ENCODE peak calls at places on chromosomes 4 and X, in four cellular contexts. N is bronchial epithelial cell, D is astrocyte of the spinal cord, G is esophagus squamous epithelium. U is an unnamed sample.

GRCh38 chr4:3388461-3389185 is 53.1 kb upstream of the HGFAC start:
- DNase-seq in N (peak; percentile 81), D (peak; percentile 65), G (no peak), U (no peak)

GRCh38 chr4:55035892-55036291 is 89.5 kb downstream of the KDR start:
- DNase-seq in N (no peak), D (no peak), G (no peak), U (no peak)

GRCh38 chr4:102627831-102628523 is 126.8 kb downstream of the NFKB1 start:
- DNase-seq in N (peak; percentile 98), D (peak; percentile 45), G (no peak), U (no peak)

GRCh38 chr4:164933244-164933643 is 44.2 kb downstream of the TRIM61 start:
- DNase-seq in N (no peak), D (no peak), G (no peak), U (no peak)

GRCh38 chr4:95386410-95386809 is 162.4 kb downstream of the UNC5C start:
- DNase-seq in N (no peak), D (no peak), G (no peak), U (no peak)

GRCh38 chr4:124275-125081 is at the start of gene ZNF718:
- DNase-seq in N (peak; percentile 94), D (peak; percentile 97), G (peak; percentile 65), U (peak; percentile 93)

GRCh38 chrX:145405012-145405411 is 157.7 kb downstream of the SPANXN1 start:
- DNase-seq in N (peak; percentile 27), D (peak; percentile 28), G (no peak), U (no peak)

GRCh38 chr4:35052546-35052945 is 1191.8 kb downstream of the ARAP2 start:
- DNase-seq in N (no peak), D (no peak), G (no peak), U (no peak)

GRCh38 chr4:38462659-38463058 is 201.3 kb upstream of the KLF3 start:
- DNase-seq in N (no peak), D (no peak), G (no peak), U (no peak)

GRCh38 chr4:8681391-8681790 is 88.8 kb downstream of the CPZ start:
- DNase-seq in N (no peak), D (no peak), G (no peak), U (no peak)

GRCh38 chrX:24657671-24658410 is 10.7 kb upstream of the PCYT1B start:
- DNase-seq in N (no peak), D (no peak), G (no peak), U (no peak)

GRCh38 chrX:93419642-93420041 is 253.7 kb downstream of the NAP1L3 start:
- DNase-seq in N (no peak), D (no peak), G (no peak), U (no peak)

GRCh38 chr4:127598656-127599055 is 34.1 kb upstream of the INTU start:
- DNase-seq in N (no peak), D (no peak), G (no peak), U (no peak)

GRCh38 chr4:127606823-127607222 is 25.9 kb upstream of the INTU start:
- DNase-seq in N (peak; percentile 12), D (no peak), G (no peak), U (no peak)

GRCh38 chr4:127604949-127605709 is 27.6 kb upstream of the INTU start:
- DNase-seq in N (peak; percentile 54), D (peak; percentile 55), G (no peak), U (no peak)

DNA sequence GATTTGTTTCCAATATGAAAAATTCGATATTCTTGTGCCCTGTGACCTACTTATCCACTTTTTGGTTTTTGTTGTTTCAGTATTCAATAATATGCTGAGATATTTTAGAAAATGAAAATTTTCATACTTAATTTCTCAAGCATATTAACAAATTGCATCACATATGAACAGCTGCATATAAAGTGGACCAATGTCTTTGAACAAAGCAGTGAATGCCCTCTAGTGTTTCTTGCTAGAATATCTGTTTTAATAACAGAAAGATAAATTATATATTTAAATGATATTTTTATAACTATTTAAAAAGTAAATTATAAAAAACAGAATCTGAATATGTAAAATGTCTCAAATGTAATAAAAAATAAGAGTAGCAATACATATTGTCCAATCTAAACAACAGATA is 31.7 kb upstream of the INTU start:
- DNase-seq in N (peak; percentile 35), D (peak; percentile 25), G (no peak), U (no peak)
- TF ChIP-seq CTCF in N (no peak), D (peak; percentile 44), G (no peak), U (no peak)

GRCh38 chr4:28075557-28075956 is 1214.9 kb downstream of the STIM2 start:
- DNase-seq in N (no peak), D (no peak), G (no peak), U (no peak)

DNA sequence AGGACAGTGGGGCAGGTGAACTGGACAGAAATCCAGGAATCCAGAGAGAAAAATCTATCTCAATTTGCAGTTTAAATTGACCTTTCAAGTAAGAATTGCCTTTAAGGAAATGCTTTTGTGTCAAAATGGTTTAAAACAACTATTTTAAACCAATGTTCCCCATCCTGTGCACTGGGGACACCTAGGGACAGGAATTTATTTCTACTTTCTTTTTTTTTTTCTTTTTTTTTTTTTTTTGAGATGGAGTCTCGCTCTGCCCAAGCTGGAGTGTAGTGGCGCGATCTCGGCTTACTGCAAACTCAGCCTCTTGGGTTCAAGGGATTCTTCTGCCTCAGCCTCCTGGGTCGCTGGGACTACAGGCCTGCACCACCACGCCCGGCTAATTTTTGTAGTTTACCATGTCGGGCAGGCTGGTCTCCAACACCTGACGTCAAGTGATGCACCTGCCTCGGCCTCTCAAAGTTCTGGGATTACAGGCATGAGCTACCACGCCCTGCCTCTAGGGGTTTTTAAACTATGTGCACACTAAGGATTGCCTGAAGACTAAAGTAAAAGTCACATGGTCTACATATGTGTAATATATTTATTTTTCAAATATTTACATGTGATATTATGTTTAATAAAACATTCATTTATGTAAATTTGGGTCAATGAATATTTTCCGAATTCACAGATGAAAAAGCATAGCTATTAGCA is 1213.4 kb downstream of the STIM2 start:
- DNase-seq in N (no peak), D (no peak), G (no peak), U (no peak)
- TF ChIP-seq CTCF in N (no peak), D (no peak), G (no peak), U (peak; percentile 54)

GRCh38 chr4:141158219-141158618 is 24.9 kb upstream of the RNF150 start:
- DNase-seq in N (peak; percentile 33), D (peak; percentile 50), G (no peak), U (no peak)
- TF ChIP-seq CTCF in N (peak; percentile 37), D (peak; percentile 30), G (no peak), U (peak; percentile 52)

GRCh38 chr4:13248621-13249298 is 235.4 kb downstream of the RAB28 start:
- DNase-seq in N (no peak), D (peak; percentile 14), G (no peak), U (no peak)
- TF ChIP-seq CTCF in N (no peak), D (peak; percentile 41), G (no peak), U (peak; percentile 55)

U was measured in glutamatergic neuron.